ENCODE peak calls at places on chromosome 19, in eight cellular contexts. K, D, F, P, E, T, R and V are unnamed samples.

GRCh38 chr19:5193192-5193591 is 147.4 kb downstream of the PTPRS start:
- DNase-seq in F (no peak), K (no peak), P (no peak), D (no peak), T (no peak), R (no peak), E (no peak), V (no peak)

GRCh38 chr19:46350758-46351159 is 3.9 kb downstream of the PPP5C start:
- DNase-seq in E (no peak), T (no peak), F (no peak), D (no peak), R (no peak), P (no peak), K (no peak), V (no peak)

GRCh38 chr19:42420055-42420544 is 7.1 kb downstream of the LIPE start:
- DNase-seq in R (peak; percentile 65), D (peak; percentile 62), P (no peak), F (peak; percentile 69), E (no peak), K (peak; percentile 36), T (peak; percentile 44), V (peak; percentile 67)

GRCh38 chr19:47107201-47107952 is 6.2 kb downstream of the ZC3H4 start:
- DNase-seq in R (no peak), K (no peak), F (peak; percentile 62), D (peak; percentile 72), T (no peak), P (no peak), E (no peak), V (peak; percentile 70)

GRCh38 chr19:50877338-50877737 is 4.1 kb downstream of the KLK2 start:
- DNase-seq in E (no peak), R (no peak), T (no peak), F (no peak), P (no peak), K (no peak), D (no peak), V (no peak)

GRCh38 chr19:48598996-48599626 is 7.4 kb upstream of the SPACA4 start:
- DNase-seq in T (no peak), D (no peak), F (no peak), R (no peak), E (no peak), P (no peak), K (no peak), V (no peak)

GRCh38 chr19:39342647-39343305 is 555 bp downstream of the SAMD4B start:
- DNase-seq in K (peak; percentile 42), T (no peak), F (no peak), R (peak; percentile 61), E (peak; percentile 49), D (peak; percentile 58), P (no peak), V (peak; percentile 69)

GRCh38 chr19:52566588-52566987 is 3.5 kb upstream of the ZNF701 start:
- DNase-seq in E (no peak), R (no peak), K (no peak), F (no peak), T (no peak), P (no peak), D (peak; percentile 39), V (peak; percentile 55)

GRCh38 chr19:31742249-31742648 is 393.0 kb upstream of the TSHZ3 start:
- DNase-seq in F (no peak), P (no peak), K (no peak), E (no peak), R (no peak), T (no peak), D (no peak), V (no peak)

GRCh38 chr19:55368701-55369563 is 1.3 kb downstream of the IL11 start:
- DNase-seq in P (no peak), T (peak; percentile 16), R (no peak), F (no peak), E (no peak), K (no peak), D (peak; percentile 80), V (peak; percentile 93)

GRCh38 chr19:44644391-44645016 is 794 bp downstream of the PVR start:
- DNase-seq in R (peak; percentile 43), F (peak; percentile 49), P (no peak), K (no peak), E (peak; percentile 21), T (no peak), D (peak; percentile 70), V (peak; percentile 67)

GRCh38 chr19:13017306-13018036 is 22.2 kb downstream of the NFIX start:
- DNase-seq in P (no peak), T (no peak), F (no peak), D (no peak), E (no peak), K (no peak), R (no peak), V (peak; percentile 58)

GRCh38 chr19:13018037-13018914 is 23.0 kb downstream of the NFIX start:
- DNase-seq in T (no peak), R (no peak), F (no peak), D (no peak), P (peak; percentile 79), K (peak; percentile 75), E (no peak), V (peak; percentile 77)

GRCh38 chr19:13016245-13016627 is 21.0 kb downstream of the NFIX start:
- DNase-seq in P (no peak), R (no peak), F (no peak), E (no peak), T (no peak), D (no peak), K (no peak), V (no peak)

GRCh38 chr19:13015361-13016231 is 20.3 kb downstream of the NFIX start:
- DNase-seq in R (no peak), D (no peak), K (no peak), P (no peak), F (no peak), E (no peak), T (no peak), V (peak; percentile 67)

GRCh38 chr19:13016628-13017305 is 21.5 kb downstream of the NFIX start:
- DNase-seq in K (no peak), D (no peak), R (no peak), T (no peak), E (no peak), P (no peak), F (no peak), V (peak; percentile 66)
- H3K4me3 ChIP-seq in K (peak overlapping the region; percentile 13), D (no peak overlapping the region), R (peak overlapping the region; percentile 33), T (no peak overlapping the region), E (peak overlapping the region; percentile 57), P (peak overlapping the region; percentile 44), F (no peak overlapping the region), V (peak overlapping the region; percentile 78)

GRCh38 chr19:36116344-36116637 is 1.0 kb downstream of the TBCB start:
- DNase-seq in D (no peak), R (no peak), E (no peak), K (no peak), F (no peak), P (no peak), T (no peak), V (no peak)

GRCh38 chr19:36115453-36116343 is at the start of gene TBCB:
- DNase-seq in R (peak; percentile 89), K (peak; percentile 83), P (peak; percentile 86), T (peak; percentile 18), F (peak; percentile 93), D (no peak), E (no peak), V (peak; percentile 61)

GRCh38 chr19:36121486-36122124 is 6.3 kb downstream of the TBCB start:
- DNase-seq in T (no peak), E (no peak), D (no peak), F (no peak), P (no peak), K (no peak), R (no peak), V (no peak)

GRCh38 chr19:36120984-36121358 is 5.7 kb downstream of the TBCB start:
- DNase-seq in D (no peak), E (no peak), K (no peak), T (no peak), F (no peak), P (no peak), R (no peak), V (no peak)

DNA sequence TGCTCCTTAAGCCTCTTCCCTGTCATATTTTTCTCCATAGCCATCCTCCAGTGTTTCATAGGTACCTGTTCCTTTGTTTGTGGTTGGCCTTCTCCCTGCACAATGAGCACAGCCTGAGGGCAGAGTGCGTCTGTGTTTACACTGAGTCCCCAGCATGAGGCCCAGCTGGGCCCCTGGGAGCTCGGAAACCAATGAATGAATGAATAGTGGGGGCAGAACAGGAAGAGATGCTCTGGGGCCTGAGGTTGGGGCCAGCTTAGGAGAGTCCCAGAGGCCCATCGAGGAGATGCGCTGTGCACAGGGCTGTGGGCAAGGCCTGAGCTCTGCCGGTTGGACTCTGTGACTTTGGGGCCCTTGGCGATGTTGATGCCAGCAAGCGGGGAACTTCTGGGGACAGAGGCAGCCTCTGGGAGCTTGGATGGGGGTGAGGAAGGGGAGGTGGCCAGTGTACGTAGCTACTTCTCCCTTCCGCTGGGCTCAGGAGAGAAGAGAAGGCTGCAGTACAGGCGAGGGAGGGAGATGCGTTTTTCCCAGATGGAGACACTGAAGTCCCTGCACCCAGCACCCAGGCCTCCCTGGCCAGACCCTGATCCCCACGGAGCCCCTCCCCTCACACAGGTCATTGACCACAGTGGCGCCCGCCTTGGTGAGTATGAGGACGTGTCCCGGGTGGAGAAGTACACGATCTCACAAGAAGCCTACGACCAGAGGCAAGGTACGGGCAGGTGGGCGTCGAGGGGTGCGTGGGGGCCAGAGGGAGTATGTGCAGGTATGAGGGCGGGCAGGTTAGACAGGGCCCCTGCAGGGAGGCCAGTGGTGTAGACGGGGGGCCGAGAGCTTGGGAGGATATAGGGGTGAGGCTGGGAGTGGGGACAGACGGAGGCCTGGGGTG is 5.1 kb downstream of the TBCB start:
- DNase-seq in F (no peak), K (no peak), D (no peak), T (no peak), E (no peak), R (no peak), P (no peak), V (no peak)
- H3K36me3 ChIP-seq in F (peaks cover 3% of the 10 kb centered on the region), K (peaks cover 84% of the 10 kb centered on the region), D (no peaks in the 10 kb centered on the region), T (peaks cover 40% of the 10 kb centered on the region), E (no peaks in the 10 kb centered on the region), R (peaks cover 78% of the 10 kb centered on the region), P (peaks cover 63% of the 10 kb centered on the region), V (peaks cover 16% of the 10 kb centered on the region)

GRCh38 chr19:3768748-3769099 is 3.3 kb downstream of the RAX2 start:
- DNase-seq in R (no peak), K (no peak), D (no peak), T (no peak), F (no peak), E (no peak), P (no peak), V (no peak)
- H3K4me3 ChIP-seq in R (no peak overlapping the region), K (no peak overlapping the region), D (no peak overlapping the region), T (no peak overlapping the region), F (no peak overlapping the region), E (no peak overlapping the region), P (no peak overlapping the region), V (no peak overlapping the region)

DNA sequence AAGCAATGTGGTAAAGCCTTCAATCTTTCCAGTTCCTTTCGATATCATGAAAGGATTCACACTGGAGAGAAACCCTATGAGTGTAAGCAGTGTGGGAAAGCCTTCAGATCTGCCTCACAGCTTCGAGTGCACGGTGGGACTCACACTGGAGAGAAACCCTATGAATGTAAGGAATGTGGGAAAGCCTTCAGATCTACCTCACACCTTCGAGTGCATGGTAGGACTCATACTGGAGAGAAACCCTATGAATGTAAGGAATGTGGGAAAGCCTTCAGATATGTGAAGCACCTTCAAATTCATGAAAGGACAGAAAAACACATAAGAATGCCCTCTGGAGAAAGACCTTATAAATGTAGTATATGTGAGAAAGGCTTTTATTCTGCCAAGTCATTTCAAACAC is 15.6 kb upstream of the ZNF763 start:
- DNase-seq in E (no peak), T (no peak), P (no peak), D (no peak), K (no peak), R (no peak), F (no peak), V (peak; percentile 15)
- H3K36me3 ChIP-seq in E (peaks cover 19% of the 10 kb centered on the region), T (peaks cover 36% of the 10 kb centered on the region), P (peaks cover 88% of the 10 kb centered on the region), D (peaks cover 30% of the 10 kb centered on the region), K (peaks cover 60% of the 10 kb centered on the region), R (peaks cover 32% of the 10 kb centered on the region), F (peaks cover 21% of the 10 kb centered on the region), V (peaks cover 64% of the 10 kb centered on the region)